ENCODE peak calls at places on chromosomes 3 and 15, in four cellular contexts. P, Q, K and C are unnamed samples.

GRCh38 chr15:36590838-36591237 is 11.4 kb downstream of the CDIN1 start:
- DNase-seq in P (no peak), Q (no peak), K (no peak), C (no peak)

GRCh38 chr15:45107941-45108630 is 5.9 kb downstream of the DUOX2 start:
- DNase-seq in P (no peak), Q (no peak), K (no peak), C (no peak)

GRCh38 chr3:183410280-183410679 is 18.1 kb downstream of the MCF2L2 start:
- DNase-seq in K (no peak), Q (no peak), P (no peak), C (peak; percentile 82)

GRCh38 chr3:194985031-194985578 is 285.9 kb downstream of the XXYLT1 start:
- DNase-seq in P (no peak), Q (no peak), K (peak; percentile 46), C (peak; percentile 18)

GRCh38 chr15:95928822-95929221 is 401.7 kb upstream of the NR2F2 start:
- DNase-seq in P (no peak), Q (no peak), K (no peak), C (no peak)

GRCh38 chr15:96462768-96463167 is 132.3 kb downstream of the NR2F2 start:
- DNase-seq in K (no peak), Q (no peak), P (no peak), C (no peak)

GRCh38 chr3:115281697-115282685 is 134.9 kb upstream of the ZBTB20 start:
- DNase-seq in Q (no peak), K (no peak), P (no peak), C (no peak)

GRCh38 chr3:158617982-158618875 is 26.1 kb upstream of the GFM1 start:
- DNase-seq in P (no peak), K (no peak), Q (no peak), C (no peak)

GRCh38 chr3:64224826-64225606 is at the start of gene PRICKLE2:
- DNase-seq in Q (peak; percentile 35), P (peak; percentile 32), K (no peak), C (no peak)

GRCh38 chr15:92059036-92059970 is 205.8 kb downstream of the SLCO3A1 start:
- DNase-seq in K (no peak), Q (no peak), P (no peak), C (no peak)

GRCh38 chr15:33030315-33030714 is 164.2 kb downstream of the FMN1 start:
- DNase-seq in P (no peak), K (no peak), Q (no peak), C (no peak)

GRCh38 chr3:150605998-150606641 is 3.0 kb downstream of the SELENOT start:
- DNase-seq in Q (no peak), P (no peak), K (no peak), C (no peak)

GRCh38 chr3:183210341-183210740 is 42.7 kb upstream of the B3GNT5 start:
- DNase-seq in K (no peak), Q (no peak), P (no peak), C (no peak)

GRCh38 chr3:162507397-162507796 is 1010.8 kb downstream of the OTOL1 start:
- DNase-seq in P (no peak), K (no peak), Q (no peak), C (no peak)

GRCh38 chr3:156612906-156613305 is 58.0 kb upstream of the SSR3 start:
- DNase-seq in Q (no peak), P (no peak), K (no peak), C (no peak)

GRCh38 chr15:99755692-99756409 is 22.6 kb upstream of the LYSMD4 start:
- DNase-seq in P (peak; percentile 76), K (peak; percentile 74), Q (peak; percentile 43), C (peak; percentile 59)

GRCh38 chr3:43418601-43419272 is 132.4 kb downstream of the SNRK start:
- DNase-seq in P (no peak), K (peak; percentile 29), Q (no peak), C (peak; percentile 5)

GRCh38 chr3:171116802-171117395 is 90.4 kb upstream of the SLC2A2 start:
- DNase-seq in K (no peak), Q (no peak), P (no peak), C (no peak)

GRCh38 chr3:159866201-159866746 is 122.4 kb upstream of the IL12A start:
- DNase-seq in Q (no peak), K (no peak), P (no peak), C (no peak)

GRCh38 chr3:127814325-127814781 is 8.0 kb downstream of the MGLL start:
- DNase-seq in Q (no peak), K (no peak), P (no peak), C (no peak)

GRCh38 chr3:108251256-108251655 is 29.0 kb upstream of the IFT57 start:
- DNase-seq in Q (no peak), P (no peak), K (peak; percentile 2), C (no peak)

GRCh38 chr3:146577662-146578061 is 27.5 kb downstream of the PLSCR5 start:
- DNase-seq in Q (no peak), K (peak; percentile 39), P (no peak), C (no peak)

GRCh38 chr3:86991840-86992430 is 986 bp upstream of the VGLL3 start:
- DNase-seq in P (no peak), Q (no peak), K (no peak), C (no peak)

DNA sequence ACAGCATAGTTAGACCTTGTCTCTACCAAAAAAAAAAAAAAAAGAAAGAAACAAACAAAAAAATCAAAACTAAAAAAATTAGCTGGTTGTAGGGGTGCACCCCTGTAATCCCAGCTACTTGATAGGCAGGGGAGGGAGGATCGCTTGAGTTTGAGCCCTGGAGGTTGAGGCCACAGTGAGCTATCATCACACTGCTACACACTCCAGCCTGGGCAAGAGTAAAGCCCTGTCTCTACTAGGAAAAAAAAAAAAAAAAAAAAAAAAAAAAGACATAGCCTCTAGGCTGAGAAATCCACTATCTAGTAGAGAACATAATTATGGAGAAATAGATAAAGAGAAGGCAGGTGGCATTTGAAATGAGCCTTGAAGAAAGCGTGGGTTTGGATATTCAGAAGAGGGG is 2.2 kb upstream of the CHRNA5 start:
- DNase-seq in Q (no peak), K (no peak), P (no peak), C (no peak)
- TF ChIP-seq TARDBP in Q (no peak), K (no peak), P (no peak), C (no peak)

DNA sequence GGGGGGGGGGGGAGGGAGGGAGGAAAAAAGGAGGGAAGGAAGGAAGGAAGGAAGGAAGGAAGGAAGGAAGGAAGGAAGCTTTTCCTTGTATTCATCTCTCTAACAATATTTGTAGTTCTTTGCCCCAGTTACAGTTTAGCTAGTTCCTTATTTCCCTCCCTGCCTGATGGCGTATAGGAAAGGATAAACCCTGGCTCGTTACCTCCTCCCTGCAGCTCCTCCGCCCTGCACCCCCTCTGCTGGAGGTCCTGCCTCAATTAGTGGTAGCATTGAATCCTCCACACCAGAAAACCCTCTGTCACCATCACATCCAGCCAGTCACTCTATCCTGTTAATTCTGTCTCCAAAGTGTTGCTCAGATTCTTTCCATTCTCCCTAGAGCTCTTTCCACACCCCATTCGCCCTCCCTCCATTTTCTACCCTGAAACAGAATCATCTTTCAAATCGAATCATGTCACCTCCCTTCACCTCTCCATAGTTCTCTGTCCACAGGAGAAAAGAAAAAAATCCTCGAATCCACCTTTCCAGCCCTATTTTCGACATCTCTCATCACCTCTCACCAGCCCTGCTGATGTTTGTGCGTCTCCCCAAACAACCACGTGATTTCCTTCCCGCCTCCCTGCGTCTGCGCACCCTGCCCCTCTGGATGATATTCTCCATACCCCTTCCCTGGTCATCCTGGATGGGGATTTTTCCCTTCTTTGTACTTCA is 36.8 kb downstream of the MAP3K13 start:
- DNase-seq in P (no peak), K (no peak), Q (no peak), C (peak; percentile 11)
- TF ChIP-seq TARDBP in P (no peak), K (no peak), Q (no peak), C (no peak)

GRCh38 chr15:31100738-31101137 is 787 bp downstream of the TRPM1 start:
- DNase-seq in K (no peak), P (no peak), Q (no peak), C (no peak)

GRCh38 chr15:31101262-31102048 is at the start of gene TRPM1:
- DNase-seq in Q (no peak), P (no peak), K (no peak), C (no peak)

GRCh38 chr15:31096563-31096962 is 5.0 kb downstream of the TRPM1 start:
- DNase-seq in Q (no peak), K (no peak), P (no peak), C (no peak)

GRCh38 chr15:31098491-31098917 is 3.0 kb downstream of the TRPM1 start:
- DNase-seq in P (no peak), Q (no peak), K (no peak), C (no peak)

GRCh38 chr15:31098953-31099740 is 2.4 kb downstream of the TRPM1 start:
- DNase-seq in Q (no peak), K (no peak), P (no peak), C (no peak)
- TF ChIP-seq TARDBP in Q (no peak), K (no peak), P (no peak), C (no peak)

GRCh38 chr15:70507772-70508351 is 255.5 kb downstream of the UACA start:
- DNase-seq in Q (no peak), K (peak; percentile 70), P (no peak), C (no peak)
- TF ChIP-seq TARDBP in Q (no peak), K (no peak), P (no peak), C (no peak)

GRCh38 chr3:160986060-160986459 is 119.1 kb downstream of the B3GALNT1 start:
- DNase-seq in K (no peak), Q (no peak), P (no peak), C (no peak)
- TF ChIP-seq TARDBP in K (no peak), Q (no peak), P (no peak), C (no peak)

GRCh38 chr15:53588773-53589172 is 170.7 kb downstream of the WDR72 start:
- DNase-seq in P (no peak), K (no peak), Q (no peak), C (no peak)
- TF ChIP-seq TARDBP in P (no peak), K (no peak), Q (no peak), C (no peak)

GRCh38 chr3:148158210-148158609 is 539.5 kb upstream of the AGTR1 start:
- DNase-seq in P (no peak), K (no peak), Q (no peak), C (no peak)
- TF ChIP-seq TARDBP in P (no peak), K (no peak), Q (no peak), C (no peak)

GRCh38 chr3:59980576-59980975 is 930.8 kb upstream of the CFAP20DC start:
- DNase-seq in P (no peak), K (no peak), Q (no peak), C (no peak)
- TF ChIP-seq TARDBP in P (no peak), K (no peak), Q (no peak), C (no peak)

DNA sequence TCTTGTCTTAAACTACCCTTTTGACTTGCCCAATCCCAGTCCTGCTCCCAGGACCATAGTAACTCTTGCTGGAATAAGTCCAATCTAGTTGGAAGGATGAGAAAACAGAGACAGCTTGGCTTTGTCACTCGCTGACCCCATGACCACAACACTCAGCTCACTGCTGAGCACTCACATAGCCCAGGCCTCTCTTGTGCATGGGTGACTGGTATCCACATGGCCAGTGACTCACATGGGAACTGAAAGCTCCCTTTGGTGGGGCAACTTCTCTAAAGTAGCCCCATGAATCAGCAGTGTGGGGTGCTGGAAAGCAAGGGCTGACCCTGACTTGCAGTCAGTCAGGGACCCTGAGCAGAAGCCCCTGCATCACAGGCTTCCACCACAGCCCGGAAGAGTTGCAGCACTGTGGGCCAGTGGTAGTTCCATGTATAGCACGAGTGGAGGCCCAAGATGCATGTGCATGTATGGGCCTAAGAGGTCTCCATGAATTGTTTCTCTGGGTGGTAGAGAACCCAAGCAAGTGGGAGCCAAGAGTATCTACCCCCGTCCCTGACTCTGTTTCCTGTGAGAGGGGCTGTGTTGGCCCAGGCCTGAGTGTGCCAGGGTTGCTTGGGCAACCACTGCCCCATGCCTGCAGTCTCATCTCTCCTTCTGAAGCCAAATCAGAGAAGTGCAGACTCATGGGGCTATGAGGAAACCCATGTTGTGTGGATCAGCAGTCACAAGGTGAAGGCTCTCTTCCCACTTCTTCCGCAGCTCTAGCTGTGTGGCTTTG is 62.1 kb upstream of the XCR1 start:
- DNase-seq in P (no peak), K (no peak), Q (peak; percentile 78), C (no peak)
- TF ChIP-seq TARDBP in P (no peak), K (no peak), Q (no peak), C (no peak)